ENCODE peak calls at places on chromosomes 6 and 20, in ten cellular contexts. B, T, Y, W, F, Z, U, E, K and C are unnamed samples.
A peak's percentile ranks its signal among the peaks of the same experiment; 100 is the strongest.

GRCh38 chr6:4610256-4610655 is 165.9 kb upstream of the CDYL start:
- DNase-seq in W (peak; percentile 81), T (no peak), B (no peak), U (no peak), Z (peak; percentile 33), K (no peak), E (no peak), F (no peak), Y (no peak), C (no peak)

GRCh38 chr6:99434702-99435530 is 9.8 kb upstream of the PNISR start:
- DNase-seq in T (no peak), W (no peak), B (peak; percentile 23), K (no peak), Z (no peak), U (no peak), Y (peak; percentile 45), F (peak; percentile 28), E (peak; percentile 50), C (peak; percentile 39)

GRCh38 chr6:112218563-112218962 is 35.8 kb downstream of the LAMA4 start:
- DNase-seq in T (peak; percentile 13), F (no peak), Y (no peak), U (no peak), E (no peak), Z (peak; percentile 43), B (no peak), K (no peak), W (peak; percentile 74), C (no peak)

GRCh38 chr6:45791600-45792168 is 224.0 kb downstream of the CLIC5 start:
- DNase-seq in B (no peak), F (peak; percentile 30), U (no peak), E (no peak), Y (no peak), T (no peak), K (no peak), Z (no peak), W (no peak), C (no peak)

GRCh38 chr20:46004187-46004586 is 4.5 kb upstream of the MMP9 start:
- DNase-seq in Z (no peak), E (no peak), K (no peak), T (no peak), B (no peak), W (no peak), Y (no peak), U (no peak), F (no peak), C (peak; percentile 56)

GRCh38 chr20:59985864-59986263 is 27.6 kb downstream of the CDH26 start:
- DNase-seq in K (no peak), F (no peak), U (no peak), Z (no peak), B (no peak), W (no peak), T (no peak), Y (no peak), E (peak; percentile 14), C (peak; percentile 70)

GRCh38 chr20:43963233-43963632 is 48.6 kb downstream of the TOX2 start:
- DNase-seq in B (peak; percentile 26), W (no peak), U (no peak), T (no peak), Z (no peak), K (no peak), E (no peak), F (no peak), Y (no peak), C (no peak)

GRCh38 chr6:106792536-106793236 is 163.3 kb downstream of the QRSL1 start:
- DNase-seq in E (no peak), U (no peak), B (peak; percentile 44), W (no peak), F (no peak), T (no peak), Y (no peak), Z (no peak), K (no peak), C (no peak)

GRCh38 chr6:15247214-15247749 is 1.4 kb downstream of the JARID2 start:
- DNase-seq in Y (no peak), W (no peak), F (no peak), T (no peak), Z (no peak), B (no peak), E (no peak), U (no peak), K (no peak), C (peak; percentile 32)

GRCh38 chr6:15246217-15247211 is 645 bp downstream of the JARID2 start:
- DNase-seq in Z (no peak), F (no peak), E (no peak), B (no peak), Y (peak; percentile 48), T (no peak), K (no peak), U (no peak), W (no peak), C (peak; percentile 64)

GRCh38 chr6:15249371-15250019 is 3.6 kb downstream of the JARID2 start:
- DNase-seq in U (no peak), E (no peak), K (no peak), Y (no peak), Z (no peak), F (no peak), B (no peak), T (no peak), W (no peak), C (peak; percentile 45)

GRCh38 chr6:15248451-15249370 is 2.8 kb downstream of the JARID2 start:
- DNase-seq in B (peak; percentile 93), E (peak; percentile 94), W (peak; percentile 97), T (peak; percentile 89), K (peak; percentile 87), Z (peak; percentile 94), U (peak; percentile 90), Y (peak; percentile 96), F (peak; percentile 98), C (peak; percentile 99)

DNA sequence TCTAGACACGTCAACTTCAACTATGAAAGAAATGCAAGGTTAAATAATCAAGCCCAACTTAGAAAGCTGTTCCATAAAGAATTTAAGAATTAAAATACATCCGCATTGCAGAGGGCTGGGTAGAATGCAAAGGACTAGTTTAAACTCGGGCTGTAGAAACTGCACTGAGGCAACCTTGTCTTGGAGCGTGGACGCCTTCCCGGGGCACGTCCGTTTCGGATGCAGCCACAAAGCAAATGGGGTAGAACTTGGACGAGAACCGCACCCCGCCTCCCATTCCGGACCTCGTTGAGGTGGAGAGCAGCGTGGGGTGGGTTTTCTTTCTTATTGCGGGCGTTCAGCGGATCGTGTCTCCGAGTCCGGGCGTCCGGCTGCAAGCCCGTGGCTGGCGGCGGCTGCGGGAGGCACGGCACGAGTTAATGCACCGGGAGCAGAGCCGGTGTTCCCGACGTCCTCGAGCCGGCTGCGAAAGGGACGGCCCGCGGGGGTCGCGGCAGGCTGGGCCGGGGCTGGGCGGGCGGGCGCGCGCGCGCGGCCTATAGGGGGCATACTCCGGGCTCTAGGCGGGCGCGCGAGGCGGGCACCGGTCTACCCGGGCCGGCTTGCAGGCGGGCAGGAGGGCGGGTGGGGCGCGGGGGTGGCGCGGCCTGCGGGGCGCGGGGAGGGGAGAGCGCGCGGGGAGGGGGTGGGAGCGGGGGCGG is 2.0 kb downstream of the JARID2 start:
- DNase-seq in F (peak; percentile 63), Y (peak; percentile 49), K (no peak), Z (peak; percentile 33), B (peak; percentile 46), E (peak; percentile 72), U (peak; percentile 64), W (peak; percentile 52), T (peak; percentile 55), C (peak; percentile 80)
- TF ChIP-seq CTCF in F (peak; percentile 47), Y (no peak), K (no peak), Z (peak; percentile 76), B (peak; percentile 32), E (peak; percentile 38), U (no peak), W (peak; percentile 56), T (no peak), C (no peak)

DNA sequence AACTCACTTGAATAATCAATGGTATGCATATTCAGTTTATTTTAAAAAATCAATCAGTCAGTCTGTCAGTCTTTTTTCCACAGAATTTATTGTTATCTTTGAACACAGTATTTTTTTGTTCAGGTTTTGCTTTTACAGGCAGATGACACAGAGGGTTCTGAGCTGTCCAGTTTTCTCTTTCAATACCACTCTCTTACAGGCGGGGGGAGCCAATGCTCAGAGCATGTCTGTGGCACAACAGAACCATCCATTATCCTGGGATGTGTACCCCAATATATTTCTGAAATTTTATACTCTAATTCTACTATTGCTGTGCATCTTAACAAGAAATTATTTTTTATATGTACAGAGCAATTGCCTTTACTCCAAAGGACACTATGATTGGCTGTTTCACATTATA is 21.2 kb downstream of the ROS1 start:
- DNase-seq in T (no peak), W (no peak), B (no peak), K (no peak), U (no peak), E (no peak), Y (no peak), Z (no peak), F (no peak), C (no peak)
- TF ChIP-seq CTCF in T (no peak), W (no peak), B (peak; percentile 11), K (no peak), U (no peak), E (peak; percentile 43), Y (peak; percentile 9), Z (no peak), F (no peak), C (no peak)

DNA sequence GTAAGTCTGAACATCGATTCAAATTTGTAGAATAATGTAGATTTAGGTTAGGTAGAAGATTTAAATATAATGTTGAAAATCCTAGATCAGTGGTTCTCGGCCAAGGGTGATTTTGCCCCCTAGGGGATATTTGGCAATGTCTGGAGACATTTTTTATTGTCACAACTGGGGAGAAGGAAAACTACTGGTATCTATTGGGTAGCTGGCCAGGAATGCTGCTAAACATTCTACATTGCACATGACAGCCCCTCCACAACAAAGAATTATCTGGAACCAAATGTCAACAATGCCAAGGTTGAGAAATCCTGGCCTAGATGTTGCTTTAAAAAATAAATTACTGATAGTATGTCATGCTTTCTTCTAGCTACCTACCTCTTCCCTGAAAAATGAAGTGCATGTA is 76.1 kb downstream of the HIVEP2 start:
- DNase-seq in E (no peak), F (no peak), U (no peak), W (no peak), B (peak; percentile 92), K (no peak), Y (no peak), Z (no peak), T (no peak), C (no peak)
- TF ChIP-seq CTCF in E (peak; percentile 55), F (no peak), U (no peak), W (no peak), B (peak; percentile 19), K (no peak), Y (no peak), Z (no peak), T (no peak), C (no peak)

GRCh38 chr6:125798734-125799510 is 8.2 kb downstream of the NCOA7 start:
- DNase-seq in K (no peak), E (peak; percentile 83), U (no peak), B (no peak), Z (no peak), W (no peak), T (no peak), Y (peak; percentile 32), F (no peak), C (peak; percentile 74)

GRCh38 chr6:125802943-125803377 is 12.2 kb downstream of the NCOA7 start:
- DNase-seq in Y (no peak), Z (no peak), E (peak; percentile 35), F (no peak), U (no peak), T (no peak), B (no peak), K (no peak), W (no peak), C (peak; percentile 61)

GRCh38 chr6:125797934-125798444 is 7.2 kb downstream of the NCOA7 start:
- DNase-seq in T (no peak), Z (no peak), U (no peak), B (no peak), F (no peak), W (no peak), E (no peak), Y (no peak), K (no peak), C (no peak)

GRCh38 chr6:125804264-125804663 is 13.5 kb downstream of the NCOA7 start:
- DNase-seq in U (no peak), F (no peak), K (no peak), W (no peak), Z (no peak), E (no peak), T (no peak), B (no peak), Y (no peak), C (no peak)

GRCh38 chr6:125802383-125802782 is 11.6 kb downstream of the NCOA7 start:
- DNase-seq in Y (no peak), B (no peak), E (no peak), K (no peak), Z (no peak), W (no peak), T (no peak), U (no peak), F (no peak), C (no peak)
- TF ChIP-seq CTCF in Y (no peak), B (no peak), E (no peak), K (no peak), Z (no peak), W (no peak), T (no peak), U (no peak), F (no peak), C (no peak)